ENCODE peak calls at places on chromosome 3, in four cellular contexts. J, V, K and Q are unnamed samples.

GRCh38 chr3:45224824-45225464 is 1.1 kb downstream of the TMEM158 start:
- DNase-seq in V (peak), K (peak), J (no peak), Q (peak)

GRCh38 chr3:58691997-58692396 is 25.4 kb upstream of the FAM3D start:
- DNase-seq in J (no peak), V (no peak), K (no peak), Q (peak)

GRCh38 chr3:33132019-33132360 is 18.2 kb downstream of the CRTAP start:
- DNase-seq in J (no peak), K (no peak), V (no peak), Q (no peak)

GRCh38 chr3:65919841-65920240 is 118.9 kb downstream of the MAGI1 start:
- DNase-seq in J (no peak), V (no peak), K (no peak), Q (no peak)

GRCh38 chr3:36058404-36059035 is 321.8 kb upstream of the STAC start:
- DNase-seq in K (no peak), V (no peak), J (no peak), Q (no peak)

GRCh38 chr3:151580592-151580991 is 119.7 kb upstream of the IGSF10 start:
- DNase-seq in K (no peak), V (no peak), J (no peak), Q (no peak)

GRCh38 chr3:115784739-115785571 is 161.6 kb downstream of the GAP43 start:
- DNase-seq in V (no peak), J (no peak), K (peak), Q (no peak)

GRCh38 chr3:42010530-42010929 is 48.6 kb upstream of the ULK4 start:
- DNase-seq in J (no peak), K (no peak), V (no peak), Q (no peak)

GRCh38 chr3:152174876-152175575 is 93.7 kb upstream of the MBNL1 start:
- DNase-seq in J (no peak), V (no peak), K (no peak), Q (no peak)

GRCh38 chr3:127799476-127800222 is 22.7 kb downstream of the MGLL start:
- DNase-seq in J (no peak), K (no peak), V (no peak), Q (no peak)

GRCh38 chr3:79018671-79019136 is 749.1 kb downstream of the ROBO1 start:
- DNase-seq in K (peak), V (peak), J (no peak), Q (no peak)
- TF ChIP-seq NFIC in K (no peak), V (no peak), J (no peak), Q (no peak)

GRCh38 chr3:176403531-176403930 is 793.8 kb downstream of the TBL1XR1 start:
- DNase-seq in J (no peak), V (no peak), K (no peak), Q (no peak)
- TF ChIP-seq NFIC in J (no peak), V (no peak), K (no peak), Q (no peak)

GRCh38 chr3:84110787-84111186 is 848.0 kb upstream of the CADM2 start:
- DNase-seq in J (no peak), V (no peak), K (no peak), Q (no peak)

GRCh38 chr3:84109911-84110310 is 848.9 kb upstream of the CADM2 start:
- DNase-seq in J (no peak), K (no peak), V (no peak), Q (no peak)

GRCh38 chr3:84108442-84108971 is 850.3 kb upstream of the CADM2 start:
- DNase-seq in J (no peak), K (no peak), V (peak), Q (no peak)
- TF ChIP-seq NFIC in J (no peak), K (no peak), V (no peak), Q (no peak)

GRCh38 chr3:64591606-64592005 is 96.2 kb downstream of the ADAMTS9 start:
- DNase-seq in J (no peak), V (no peak), K (no peak), Q (no peak)

GRCh38 chr3:64593350-64593749 is 94.5 kb downstream of the ADAMTS9 start:
- DNase-seq in J (no peak), K (no peak), V (no peak), Q (no peak)

GRCh38 chr3:64594129-64594528 is 93.7 kb downstream of the ADAMTS9 start:
- DNase-seq in J (no peak), K (no peak), V (no peak), Q (no peak)

GRCh38 chr3:64599651-64600050 is 88.1 kb downstream of the ADAMTS9 start:
- DNase-seq in J (no peak), V (no peak), K (peak), Q (no peak)

DNA sequence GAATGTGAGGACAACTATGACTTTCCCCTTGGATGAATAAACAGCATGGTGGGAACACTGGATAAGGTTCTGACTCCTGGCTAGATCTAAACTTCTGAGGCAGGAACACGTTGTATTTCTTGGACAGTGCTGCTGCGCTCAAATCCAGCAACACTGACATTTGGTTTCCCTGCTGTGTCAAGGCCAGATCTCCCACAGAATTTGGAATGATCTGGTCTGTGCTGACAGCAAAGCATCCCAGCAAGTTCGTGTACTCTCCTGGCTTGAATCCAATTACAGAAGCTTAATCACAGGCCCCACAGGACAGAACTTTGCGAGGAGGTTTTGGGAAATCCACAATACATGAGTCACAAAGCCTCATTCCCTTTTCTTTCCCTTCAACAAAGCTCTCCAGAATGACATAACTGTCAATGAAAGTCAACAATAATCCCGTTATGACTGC is 92.5 kb downstream of the ADAMTS9 start:
- DNase-seq in V (no peak), J (no peak), K (no peak), Q (no peak)
- TF ChIP-seq NFIC in V (no peak), J (no peak), K (no peak), Q (no peak)

DNA sequence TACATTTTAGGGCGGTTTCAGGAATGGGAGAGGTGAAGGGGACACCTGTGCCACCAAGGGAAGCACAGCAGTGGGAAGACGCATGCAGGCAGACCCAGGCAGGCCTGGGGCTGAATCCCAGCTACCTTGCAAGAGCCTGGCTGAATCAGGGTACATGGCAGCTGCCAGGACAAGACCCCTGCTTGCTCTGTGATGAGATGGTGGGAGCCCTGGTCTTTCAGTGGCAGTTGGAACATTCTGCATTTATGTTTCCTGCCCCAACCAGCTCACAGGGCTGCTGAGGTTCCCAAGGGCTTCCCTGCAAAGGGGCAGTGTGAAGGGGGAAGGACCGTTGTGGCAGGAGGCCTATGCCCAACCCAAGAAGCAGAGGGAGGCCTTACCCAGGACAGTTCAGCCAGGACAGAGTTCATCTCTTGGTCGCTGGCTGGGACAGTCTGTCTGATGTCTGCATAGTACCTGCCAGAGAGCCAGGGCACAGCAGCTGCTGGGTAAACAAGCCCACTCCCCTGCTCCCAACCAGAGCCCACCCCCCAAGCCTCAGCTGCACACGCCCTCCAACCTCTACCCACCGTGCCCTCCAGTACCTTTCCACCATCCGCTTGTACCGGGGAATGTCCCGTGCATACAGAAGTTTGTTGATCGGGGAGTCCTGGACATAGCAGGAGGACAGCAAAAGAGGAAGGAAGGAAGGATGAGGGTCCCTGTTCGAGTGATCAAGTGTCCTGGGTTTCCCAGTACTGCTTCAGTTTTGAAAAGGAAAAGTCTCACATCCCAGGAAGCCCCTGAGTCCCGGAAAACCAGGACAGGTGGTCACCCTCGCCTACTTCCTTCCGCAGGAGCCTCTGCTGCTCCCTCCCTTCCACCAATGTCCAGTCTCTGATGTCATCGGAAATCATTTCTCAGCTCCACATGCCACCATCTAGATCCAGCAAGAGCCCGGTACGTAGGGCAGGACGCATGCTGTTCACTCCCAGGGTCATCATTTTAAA is 23.1 kb downstream of the PLXNB1 start:
- DNase-seq in K (peak), J (no peak), V (no peak), Q (no peak)
- TF ChIP-seq NFIC in K (no peak), J (no peak), V (no peak), Q (no peak)

DNA sequence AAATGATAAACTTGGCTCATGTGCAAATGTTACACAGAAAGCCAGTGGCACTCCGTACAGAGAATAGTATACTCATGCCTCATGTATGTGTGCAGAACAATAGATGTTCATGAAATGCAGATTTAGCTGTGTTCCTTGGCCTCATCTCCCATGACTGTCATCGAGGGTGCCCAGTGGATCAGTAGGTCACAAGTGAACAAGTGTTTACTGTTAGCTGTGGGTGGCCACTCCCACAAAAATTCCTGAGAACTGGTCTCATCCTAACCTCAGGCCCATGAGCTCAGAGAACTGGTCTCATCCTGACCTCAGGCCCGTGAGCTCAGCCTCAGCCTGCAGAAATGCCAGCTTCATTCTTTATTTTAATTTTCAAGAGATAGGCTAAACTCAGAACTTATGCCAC is 124.1 kb downstream of the GADL1 start:
- DNase-seq in J (no peak), V (peak), K (no peak), Q (no peak)
- TF ChIP-seq NFIC in J (no peak), V (no peak), K (peak), Q (no peak)

DNA sequence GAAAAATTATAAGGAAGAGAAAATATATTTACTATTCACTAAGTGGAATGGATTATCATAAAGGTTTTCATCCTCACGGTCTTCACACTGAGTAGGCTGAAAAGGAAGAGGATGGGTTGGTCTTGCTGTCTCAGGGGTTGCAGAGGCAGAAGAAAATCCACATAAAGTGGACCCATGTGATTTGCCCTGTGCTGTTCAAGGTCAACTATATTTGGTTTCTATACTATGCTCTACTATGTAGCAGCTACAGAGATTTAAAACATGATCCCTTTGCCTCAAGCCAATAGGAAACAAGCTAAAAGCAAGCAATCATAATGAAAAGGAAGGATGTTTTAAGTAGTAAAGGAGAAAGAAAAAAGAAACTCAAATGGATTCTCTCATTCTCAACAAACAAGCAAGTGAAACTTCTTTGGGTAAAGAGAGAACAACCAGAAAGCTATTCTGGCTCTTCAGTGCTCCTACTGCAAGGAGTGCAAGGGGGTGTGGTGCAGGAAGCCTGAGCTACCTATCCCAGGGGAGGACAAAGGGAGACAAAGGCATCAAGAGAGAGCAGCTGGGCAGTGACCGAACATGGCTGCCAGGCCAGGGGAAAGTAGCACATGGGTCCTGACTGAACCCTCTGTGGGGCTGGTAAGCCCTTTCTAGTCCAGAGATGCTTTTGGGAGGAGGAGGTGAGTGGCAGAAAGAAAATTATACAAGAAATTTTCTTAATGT is 35.9 kb downstream of the SFMBT1 start:
- DNase-seq in V (no peak), K (no peak), J (no peak), Q (no peak)
- TF ChIP-seq NFIC in V (no peak), K (no peak), J (no peak), Q (no peak)

DNA sequence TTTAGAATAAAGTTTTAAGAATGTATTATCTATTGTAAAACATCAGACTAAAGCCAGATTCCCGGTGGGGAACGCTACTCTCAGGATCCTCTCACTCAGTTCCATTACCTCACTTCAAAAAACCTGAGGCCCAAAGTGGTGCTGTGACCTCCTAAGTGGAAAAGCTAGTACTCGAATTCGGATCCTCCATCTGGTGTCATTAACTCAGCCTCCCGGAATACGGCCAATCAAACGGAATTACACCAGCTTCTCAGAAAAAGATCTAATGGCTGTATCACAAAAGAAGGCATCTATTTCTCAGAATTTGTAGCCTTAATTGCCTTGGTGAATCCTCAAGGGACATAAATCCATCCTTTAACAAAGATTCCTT is 624 bp downstream of the ACAD11 start:
- DNase-seq in K (no peak), V (no peak), J (no peak), Q (peak)
- TF ChIP-seq NFIC in K (no peak), V (no peak), J (no peak), Q (no peak)